ENCODE peak calls at places on chromosomes 11 and 22, in six cellular contexts. X is HepG2, Y is H1, R is SK-N-SH, N is HL-60, S is GM12878. L is an unnamed sample.
A peak's percentile ranks its signal among the peaks of the same experiment; 100 is the strongest.

GRCh38 chr11:13007702-13008435 is 1.2 kb upstream of the RASSF10 start:
- DNase-seq in S (no peak), Y (no peak), N (no peak), X (peak; percentile 95), R (no peak), L (no peak)

GRCh38 chr11:63869686-63870085 is 30.8 kb downstream of the MARK2 start:
- DNase-seq in X (no peak), S (no peak), N (no peak), R (no peak), Y (no peak), L (no peak)

GRCh38 chr22:48889209-48889830 is 938.4 kb downstream of the BRD1 start:
- DNase-seq in N (no peak), R (no peak), X (no peak), Y (no peak), S (no peak), L (no peak)

GRCh38 chr11:69891421-69892236 is 72.4 kb upstream of the FGF3 start:
- DNase-seq in X (peak; percentile 66), R (no peak), Y (no peak), S (no peak), N (no peak), L (no peak)

GRCh38 chr11:57481315-57481714 is 21.0 kb downstream of the RTN4RL2 start:
- DNase-seq in S (no peak), X (no peak), Y (no peak), N (no peak), R (no peak), L (no peak)

GRCh38 chr11:66362481-66363147 is 8.9 kb downstream of the SLC29A2 start:
- DNase-seq in S (no peak), N (no peak), Y (no peak), R (no peak), X (no peak), L (no peak)

GRCh38 chr22:38398609-38399401 is 56.2 kb downstream of the KCNJ4 start:
- DNase-seq in N (peak; percentile 77), X (peak; percentile 59), R (peak; percentile 87), S (no peak), Y (peak; percentile 59), L (peak; percentile 90)

GRCh38 chr11:118885319-118885718 is 1.6 kb downstream of the CXCR5 start:
- DNase-seq in Y (no peak), R (no peak), S (no peak), X (no peak), N (no peak), L (peak; percentile 25)

GRCh38 chr11:101555366-101555765 is 28.4 kb downstream of the TRPC6 start:
- DNase-seq in Y (no peak), X (no peak), S (no peak), R (no peak), N (no peak), L (no peak)

GRCh38 chr11:78074756-78075155 is 4.9 kb downstream of the NDUFC2 start:
- DNase-seq in Y (no peak), R (peak; percentile 41), N (no peak), S (no peak), X (no peak), L (peak; percentile 31)

GRCh38 chr11:67117667-67118058 is 1.4 kb upstream of the KDM2A start:
- DNase-seq in N (no peak), Y (no peak), S (no peak), X (no peak), R (no peak), L (no peak)

GRCh38 chr11:110298298-110298765 is 1.9 kb upstream of the RDX start:
- DNase-seq in X (peak; percentile 86), R (no peak), N (no peak), Y (no peak), S (no peak), L (no peak)

GRCh38 chr11:69511358-69512015 is 30.0 kb downstream of the LINC01488 start:
- DNase-seq in X (no peak), Y (no peak), N (no peak), S (no peak), R (no peak), L (no peak)

GRCh38 chr11:6531267-6531752 is 34.2 kb downstream of the DNHD1 start:
- DNase-seq in S (peak; percentile 27), R (peak; percentile 61), Y (no peak), X (peak; percentile 31), N (peak; percentile 7), L (peak; percentile 68)

GRCh38 chr22:36073476-36073875 is 44.9 kb upstream of the RBFOX2 start:
- DNase-seq in N (no peak), X (no peak), Y (no peak), R (no peak), S (no peak), L (no peak)

GRCh38 chr11:72643547-72643946 is 30.7 kb downstream of the PDE2A start:
- DNase-seq in Y (no peak), N (no peak), R (no peak), S (no peak), X (no peak), L (no peak)

GRCh38 chr11:119468511-119468910 is 45.5 kb upstream of the THY1 start:
- DNase-seq in Y (no peak), S (no peak), X (no peak), R (no peak), N (no peak), L (no peak)

GRCh38 chr22:27792452-27793165 is 8.9 kb downstream of the MN1 start:
- DNase-seq in R (no peak), X (no peak), Y (no peak), S (no peak), N (no peak), L (no peak)

GRCh38 chr11:46390331-46391171 is 1.0 kb downstream of the CHRM4 start:
- DNase-seq in S (no peak), Y (no peak), R (peak; percentile 56), X (no peak), N (no peak), L (no peak)

GRCh38 chr11:11567862-11568650 is 53.7 kb downstream of the GALNT18 start:
- DNase-seq in Y (no peak), N (no peak), S (peak; percentile 25), R (no peak), X (no peak), L (no peak)
- TF ChIP-seq GABPA in Y (no peak), N (no peak), S (no peak), R (no peak), X (no peak), L (no peak)

DNA sequence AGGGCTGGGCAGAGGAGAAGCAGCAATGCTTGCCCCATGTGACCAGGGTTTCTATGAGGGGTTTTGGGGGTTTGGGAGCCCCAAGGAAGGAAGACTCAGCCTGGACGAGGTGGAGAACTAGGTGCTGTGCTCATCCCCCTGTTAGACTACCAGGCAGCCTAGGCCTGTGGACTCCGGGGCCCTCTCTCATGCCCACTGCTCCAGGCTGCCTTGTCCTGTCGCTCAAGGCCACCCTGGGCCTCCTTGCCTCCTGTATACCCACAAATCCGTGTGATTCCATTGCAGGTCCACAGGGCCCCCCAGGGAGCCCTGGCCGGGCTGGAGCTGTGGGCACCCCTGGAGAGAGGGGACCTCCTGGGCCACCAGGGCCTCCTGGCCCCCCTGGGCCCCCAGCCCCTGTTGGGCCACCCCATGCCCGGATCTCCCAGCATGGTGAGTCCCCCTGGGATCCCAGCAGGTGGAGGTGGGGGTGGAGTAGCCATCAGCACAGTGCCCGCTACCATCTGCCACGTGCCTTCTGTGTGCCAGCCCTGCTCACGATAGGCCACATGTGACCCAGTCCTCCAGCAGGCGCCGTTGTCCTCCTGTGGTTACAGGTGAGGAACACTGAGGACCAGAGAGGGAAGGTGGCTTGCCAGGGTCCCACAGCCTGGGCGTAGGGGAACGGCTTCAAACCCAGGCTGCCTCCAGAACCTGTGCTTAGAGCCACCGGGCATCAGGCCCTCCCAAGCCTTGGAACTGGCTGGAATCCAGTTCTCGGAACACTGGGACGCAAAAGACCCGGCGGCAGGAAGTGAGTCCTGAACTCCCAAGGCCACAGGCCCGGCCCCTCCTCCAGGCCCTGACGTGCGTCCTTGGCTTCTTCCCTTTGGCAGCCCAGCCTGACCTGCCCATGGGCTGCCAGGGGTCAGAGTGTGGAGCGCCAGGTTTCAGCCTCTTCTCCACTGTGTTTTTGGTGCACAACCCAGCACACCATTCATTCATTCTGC is 26.6 kb downstream of the EMID1 start:
- DNase-seq in N (no peak), Y (no peak), R (peak; percentile 20), X (peak; percentile 79), S (no peak), L (no peak)
- TF ChIP-seq GABPA in N (no peak), Y (no peak), R (no peak), X (peak; percentile 78), S (no peak), L (no peak)

DNA sequence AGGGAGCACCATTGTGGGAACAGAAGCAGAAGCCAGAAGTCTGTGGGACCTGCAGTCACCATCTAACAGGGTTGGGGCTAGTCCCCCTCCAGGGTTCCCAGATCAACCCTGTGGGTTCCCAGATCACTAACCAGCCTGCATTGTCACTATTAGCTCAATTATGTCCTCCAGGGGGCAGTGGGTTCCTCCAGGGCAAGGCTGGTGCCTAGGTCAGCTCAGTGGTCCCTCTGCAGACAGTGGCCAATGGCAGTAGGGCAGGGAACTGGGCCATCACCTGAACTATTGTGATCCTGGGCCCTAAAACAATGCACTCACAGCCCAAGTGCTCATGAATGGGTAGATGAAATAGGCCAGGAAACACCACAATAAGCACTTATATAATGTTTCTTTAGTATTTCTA is 18.8 kb upstream of the PRSS23 start:
- DNase-seq in N (no peak), Y (no peak), S (no peak), R (no peak), X (no peak), L (peak; percentile 24)
- TF ChIP-seq GABPA in N (no peak), Y (no peak), S (no peak), R (no peak), X (no peak), L (no peak)

DNA sequence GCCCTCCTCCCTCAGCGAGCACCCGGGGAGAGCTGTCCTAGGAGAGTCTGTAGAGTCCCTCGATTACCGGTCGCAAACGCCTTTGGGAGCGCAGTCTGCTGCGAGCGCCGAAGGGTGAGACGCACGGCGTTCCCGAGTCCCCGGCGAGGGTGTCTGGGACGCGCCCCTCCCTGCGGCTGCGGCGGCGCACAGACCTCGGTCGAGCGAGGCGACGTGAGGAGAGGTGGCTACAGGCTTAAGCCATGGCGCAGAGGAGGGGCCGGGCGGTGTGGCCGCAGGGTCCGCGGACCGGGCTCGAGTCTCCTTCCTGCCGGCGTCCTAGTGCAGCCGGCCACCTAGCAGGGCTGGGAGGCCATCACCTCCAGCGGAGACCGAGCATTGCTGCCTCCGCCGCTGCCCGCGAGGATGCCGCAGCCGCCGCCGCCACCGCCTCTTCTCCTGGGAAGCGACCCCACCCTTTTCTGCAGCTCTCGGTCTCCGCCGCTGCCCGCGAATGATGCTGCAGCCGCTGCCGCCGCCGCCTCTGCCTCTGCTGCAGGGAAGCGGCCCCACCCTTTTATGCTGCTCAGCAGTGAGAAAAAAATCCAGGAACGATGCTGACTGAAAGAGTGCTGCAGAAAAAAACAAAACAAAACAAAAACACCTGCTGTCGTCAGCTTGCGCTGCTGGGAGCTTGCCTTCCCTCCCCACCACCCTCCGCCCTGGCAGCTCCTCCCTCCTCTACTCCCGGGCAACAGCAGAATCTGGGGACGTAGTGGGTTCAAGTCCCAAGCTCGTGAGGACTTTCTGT is at the start of gene MAP6:
- DNase-seq in S (no peak), X (no peak), N (no peak), Y (no peak), R (peak; percentile 85), L (peak; percentile 30)
- TF ChIP-seq GABPA in S (no peak), X (no peak), N (no peak), Y (no peak), R (no peak), L (no peak)